ENCODE peak calls at places on chromosomes 11 and 22, in ten cellular contexts. S, C, I, J, G, F, P, E, H and Q are unnamed samples.

GRCh38 chr22:46797355-46797754 is 34.9 kb downstream of the TBC1D22A start:
- DNase-seq in S (peak), C (no peak), I (no peak), J (peak), G (no peak), F (no peak), P (no peak), E (no peak), H (no peak), Q (no peak)

GRCh38 chr11:68855205-68855978 is 13.7 kb upstream of the CPT1A start:
- DNase-seq in S (peak), C (no peak), I (no peak), J (no peak), G (peak), F (peak), P (no peak), E (peak), H (peak), Q (peak)

GRCh38 chr11:67083786-67084366 is 27.2 kb downstream of the RHOD start:
- DNase-seq in S (no peak), C (no peak), I (no peak), J (no peak), G (no peak), F (no peak), P (no peak), E (no peak), H (no peak), Q (no peak)

GRCh38 chr11:71372693-71373657 is 75.2 kb downstream of the DHCR7 start:
- DNase-seq in S (no peak), C (no peak), I (no peak), J (peak), G (no peak), F (no peak), P (peak), E (peak), H (no peak), Q (no peak)

GRCh38 chr22:39129081-39129480 is 23.4 kb downstream of the CBX7 start:
- DNase-seq in S (no peak), C (no peak), I (no peak), J (no peak), G (no peak), F (no peak), P (no peak), E (no peak), H (no peak), Q (no peak)

GRCh38 chr11:104073950-104074349 is 37.5 kb downstream of the DDI1 start:
- DNase-seq in S (peak), C (no peak), I (no peak), J (no peak), G (no peak), F (peak), P (no peak), E (peak), H (no peak), Q (no peak)

GRCh38 chr11:119373059-119373875 is 8.2 kb downstream of the USP2 start:
- DNase-seq in S (no peak), C (no peak), I (no peak), J (no peak), G (no peak), F (no peak), P (no peak), E (no peak), H (no peak), Q (no peak)

GRCh38 chr22:22855617-22856308 is 31.9 kb upstream of the IGLL5 start:
- DNase-seq in S (peak), C (peak), I (no peak), J (no peak), G (no peak), F (peak), P (no peak), E (peak), H (no peak), Q (peak)

GRCh38 chr11:134055029-134055428 is 13.8 kb upstream of the JAM3 start:
- DNase-seq in S (no peak), C (no peak), I (no peak), J (no peak), G (no peak), F (no peak), P (no peak), E (no peak), H (no peak), Q (no peak)

GRCh38 chr11:116615211-116615865 is 157.4 kb downstream of the BUD13 start:
- DNase-seq in S (no peak), C (no peak), I (no peak), J (no peak), G (no peak), F (no peak), P (no peak), E (no peak), H (no peak), Q (no peak)

GRCh38 chr11:114187173-114187572 is 109.0 kb upstream of the NNMT start:
- DNase-seq in S (no peak), C (no peak), I (no peak), J (no peak), G (no peak), F (peak), P (no peak), E (no peak), H (no peak), Q (no peak)

GRCh38 chr22:47072642-47072967 is 310.2 kb downstream of the TBC1D22A start:
- DNase-seq in S (no peak), C (no peak), I (no peak), J (no peak), G (no peak), F (no peak), P (no peak), E (no peak), H (no peak), Q (no peak)

GRCh38 chr11:77287615-77288273 is 13.7 kb downstream of the GDPD4 start:
- DNase-seq in S (no peak), C (no peak), I (no peak), J (peak), G (no peak), F (no peak), P (peak), E (peak), H (no peak), Q (no peak)

GRCh38 chr11:120471131-120471530 is 40.4 kb upstream of the GRIK4 start:
- DNase-seq in S (no peak), C (no peak), I (no peak), J (peak), G (no peak), F (no peak), P (peak), E (peak), H (no peak), Q (no peak)

GRCh38 chr11:93741882-93742226 is 382 bp downstream of the C11orf54 start:
- DNase-seq in S (no peak), C (no peak), I (no peak), J (peak), G (peak), F (no peak), P (no peak), E (peak), H (peak), Q (no peak)

GRCh38 chr22:23553922-23554870 is 25.9 kb downstream of the IGLL1 start:
- DNase-seq in S (no peak), C (no peak), I (peak), J (no peak), G (no peak), F (no peak), P (no peak), E (no peak), H (no peak), Q (no peak)

GRCh38 chr11:108592591-108593213 is 866 bp downstream of the EXPH5 start:
- DNase-seq in S (peak), C (peak), I (peak), J (no peak), G (peak), F (peak), P (no peak), E (peak), H (peak), Q (peak)